ENCODE peak calls at places on chromosomes 1 and 21, in six cellular contexts. One of them, this sample, is unnamed.

GRCh38 chr1:66725885-66726665 is 26.2 kb upstream of the DYNLT5 start:
- DNase-seq in heart left ventricle: no peak
- DNase-seq in caudate nucleus: peak; percentile 21
- DNase-seq in effector memory CD8-positive, alpha-beta T cell: peak; percentile 44
- DNase-seq in left kidney: peak; percentile 83
- DNase-seq in pons: peak; percentile 83
- DNase-seq in this sample: peak; percentile 55

GRCh38 chr1:153534933-153535663 is 693 bp downstream of the S100A6 start:
- DNase-seq in heart left ventricle: peak; percentile 78
- DNase-seq in caudate nucleus: no peak
- DNase-seq in effector memory CD8-positive, alpha-beta T cell: no peak
- DNase-seq in left kidney: no peak
- DNase-seq in pons: peak; percentile 48
- DNase-seq in this sample: no peak

GRCh38 chr1:3903141-3904005 is 3.3 kb upstream of the C1orf174 start:
- DNase-seq in heart left ventricle: peak; percentile 50
- DNase-seq in caudate nucleus: no peak
- DNase-seq in effector memory CD8-positive, alpha-beta T cell: no peak
- DNase-seq in left kidney: peak; percentile 27
- DNase-seq in pons: no peak
- DNase-seq in this sample: peak; percentile 34

GRCh38 chr1:206001476-206001888 is 1.7 kb downstream of the RAB7B start:
- DNase-seq in heart left ventricle: no peak
- DNase-seq in caudate nucleus: peak; percentile 17
- DNase-seq in effector memory CD8-positive, alpha-beta T cell: no peak
- DNase-seq in left kidney: no peak
- DNase-seq in pons: peak; percentile 49
- DNase-seq in this sample: no peak

GRCh38 chr21:28334407-28334806 is 658.3 kb downstream of the LTN1 start:
- DNase-seq in heart left ventricle: no peak
- DNase-seq in caudate nucleus: no peak
- DNase-seq in effector memory CD8-positive, alpha-beta T cell: no peak
- DNase-seq in left kidney: no peak
- DNase-seq in pons: no peak
- DNase-seq in this sample: no peak

GRCh38 chr1:24337455-24337854 is 18.3 kb downstream of the GRHL3 start:
- DNase-seq in heart left ventricle: no peak
- DNase-seq in caudate nucleus: no peak
- DNase-seq in effector memory CD8-positive, alpha-beta T cell: no peak
- DNase-seq in left kidney: no peak
- DNase-seq in pons: no peak
- DNase-seq in this sample: no peak

GRCh38 chr1:95888877-95889799 is 655.1 kb downstream of the RWDD3 start:
- DNase-seq in heart left ventricle: no peak
- DNase-seq in caudate nucleus: no peak
- DNase-seq in effector memory CD8-positive, alpha-beta T cell: no peak
- DNase-seq in left kidney: peak; percentile 38
- DNase-seq in pons: peak; percentile 1
- DNase-seq in this sample: no peak

GRCh38 chr1:236120725-236121153 is 21.6 kb upstream of the GPR137B start:
- DNase-seq in heart left ventricle: no peak
- DNase-seq in caudate nucleus: no peak
- DNase-seq in effector memory CD8-positive, alpha-beta T cell: no peak
- DNase-seq in left kidney: no peak
- DNase-seq in pons: no peak
- DNase-seq in this sample: no peak

GRCh38 chr1:2314803-2315710 is 76.3 kb downstream of the MORN1 start:
- DNase-seq in heart left ventricle: peak; percentile 81
- DNase-seq in caudate nucleus: no peak
- DNase-seq in effector memory CD8-positive, alpha-beta T cell: peak; percentile 73
- DNase-seq in left kidney: peak; percentile 93
- DNase-seq in pons: no peak
- DNase-seq in this sample: peak; percentile 63

GRCh38 chr21:27581168-27581567 is 614.3 kb upstream of the ADAMTS5 start:
- DNase-seq in heart left ventricle: no peak
- DNase-seq in caudate nucleus: no peak
- DNase-seq in effector memory CD8-positive, alpha-beta T cell: no peak
- DNase-seq in left kidney: no peak
- DNase-seq in pons: no peak
- DNase-seq in this sample: no peak

GRCh38 chr1:200363200-200363933 is 46.5 kb downstream of the ZNF281 start:
- DNase-seq in heart left ventricle: no peak
- DNase-seq in caudate nucleus: no peak
- DNase-seq in effector memory CD8-positive, alpha-beta T cell: no peak
- DNase-seq in left kidney: no peak
- DNase-seq in pons: no peak
- DNase-seq in this sample: no peak

GRCh38 chr21:40829791-40830190 is 17.2 kb downstream of the DSCAM start:
- DNase-seq in heart left ventricle: no peak
- DNase-seq in caudate nucleus: no peak
- DNase-seq in effector memory CD8-positive, alpha-beta T cell: no peak
- DNase-seq in left kidney: no peak
- DNase-seq in pons: no peak
- DNase-seq in this sample: no peak

GRCh38 chr1:180919183-180919700 is 6.5 kb downstream of the KIAA1614 start:
- DNase-seq in heart left ventricle: no peak
- DNase-seq in caudate nucleus: no peak
- DNase-seq in effector memory CD8-positive, alpha-beta T cell: no peak
- DNase-seq in left kidney: no peak
- DNase-seq in pons: no peak
- DNase-seq in this sample: no peak

GRCh38 chr1:44721521-44722361 is 9.2 kb downstream of the RNU5D-1 start:
- DNase-seq in heart left ventricle: no peak
- DNase-seq in caudate nucleus: no peak
- DNase-seq in effector memory CD8-positive, alpha-beta T cell: peak; percentile 56
- DNase-seq in left kidney: peak; percentile 91
- DNase-seq in pons: peak; percentile 81
- DNase-seq in this sample: peak; percentile 75